ENCODE peak calls at places on chromosomes 11 and 22, in five cellular contexts. One of them, this sample, is unnamed.

GRCh38 chr22:44658371-44658953 is 43.5 kb upstream of the PRR5 start:
- DNase-seq in stimulated activated CD4-positive, alpha-beta T cell treated with anti-CD3 and anti-CD28 coated beads, Interleukin-1b, Interleukin-23, amount 100 ng/mL, for 1 hour: no peak
- DNase-seq in nucleus accumbens: peak
- DNase-seq in EL: peak
- DNase-seq in T-helper 2 cell: no peak
- DNase-seq in this sample: no peak

GRCh38 chr11:86676533-86677154 is 4.2 kb upstream of the ME3 start:
- DNase-seq in stimulated activated CD4-positive, alpha-beta T cell treated with anti-CD3 and anti-CD28 coated beads, Interleukin-1b, Interleukin-23, amount 100 ng/mL, for 1 hour: no peak
- DNase-seq in nucleus accumbens: no peak
- DNase-seq in EL: peak
- DNase-seq in T-helper 2 cell: peak
- DNase-seq in this sample: no peak

GRCh38 chr22:21026783-21027692 is 5.3 kb downstream of the SLC7A4 start:
- DNase-seq in stimulated activated CD4-positive, alpha-beta T cell treated with anti-CD3 and anti-CD28 coated beads, Interleukin-1b, Interleukin-23, amount 100 ng/mL, for 1 hour: no peak
- DNase-seq in nucleus accumbens: no peak
- DNase-seq in EL: peak
- DNase-seq in T-helper 2 cell: no peak
- DNase-seq in this sample: peak

GRCh38 chr11:118530683-118531596 is at the start of gene TMEM25:
- DNase-seq in stimulated activated CD4-positive, alpha-beta T cell treated with anti-CD3 and anti-CD28 coated beads, Interleukin-1b, Interleukin-23, amount 100 ng/mL, for 1 hour: peak
- DNase-seq in nucleus accumbens: no peak
- DNase-seq in EL: peak
- DNase-seq in T-helper 2 cell: peak
- DNase-seq in this sample: peak

GRCh38 chr11:118151421-118151820 is 1.2 kb downstream of the SCN4B start:
- DNase-seq in stimulated activated CD4-positive, alpha-beta T cell treated with anti-CD3 and anti-CD28 coated beads, Interleukin-1b, Interleukin-23, amount 100 ng/mL, for 1 hour: no peak
- DNase-seq in nucleus accumbens: no peak
- DNase-seq in EL: no peak
- DNase-seq in T-helper 2 cell: no peak
- DNase-seq in this sample: peak

GRCh38 chr22:24580276-24580675 is 12.6 kb downstream of the LRRC75B start:
- DNase-seq in stimulated activated CD4-positive, alpha-beta T cell treated with anti-CD3 and anti-CD28 coated beads, Interleukin-1b, Interleukin-23, amount 100 ng/mL, for 1 hour: no peak
- DNase-seq in nucleus accumbens: no peak
- DNase-seq in EL: peak
- DNase-seq in T-helper 2 cell: no peak
- DNase-seq in this sample: no peak

GRCh38 chr11:59865031-59865430 is 1.3 kb downstream of the TCN1 start:
- DNase-seq in stimulated activated CD4-positive, alpha-beta T cell treated with anti-CD3 and anti-CD28 coated beads, Interleukin-1b, Interleukin-23, amount 100 ng/mL, for 1 hour: no peak
- DNase-seq in nucleus accumbens: no peak
- DNase-seq in EL: no peak
- DNase-seq in T-helper 2 cell: no peak
- DNase-seq in this sample: no peak

GRCh38 chr22:23781533-23781932 is 5.2 kb upstream of the SMARCB1 start:
- DNase-seq in stimulated activated CD4-positive, alpha-beta T cell treated with anti-CD3 and anti-CD28 coated beads, Interleukin-1b, Interleukin-23, amount 100 ng/mL, for 1 hour: no peak
- DNase-seq in nucleus accumbens: no peak
- DNase-seq in EL: peak
- DNase-seq in T-helper 2 cell: no peak
- DNase-seq in this sample: no peak

GRCh38 chr11:118845369-118845768 is 38.3 kb upstream of the CXCR5 start:
- DNase-seq in stimulated activated CD4-positive, alpha-beta T cell treated with anti-CD3 and anti-CD28 coated beads, Interleukin-1b, Interleukin-23, amount 100 ng/mL, for 1 hour: no peak
- DNase-seq in nucleus accumbens: no peak
- DNase-seq in EL: peak
- DNase-seq in T-helper 2 cell: peak
- DNase-seq in this sample: no peak

GRCh38 chr11:26276798-26277424 is 55.0 kb upstream of the ANO3 start:
- DNase-seq in stimulated activated CD4-positive, alpha-beta T cell treated with anti-CD3 and anti-CD28 coated beads, Interleukin-1b, Interleukin-23, amount 100 ng/mL, for 1 hour: no peak
- DNase-seq in nucleus accumbens: no peak
- DNase-seq in EL: peak
- DNase-seq in T-helper 2 cell: peak
- DNase-seq in this sample: peak

GRCh38 chr22:49656291-49656851 is 171.3 kb downstream of the BRD1 start:
- DNase-seq in stimulated activated CD4-positive, alpha-beta T cell treated with anti-CD3 and anti-CD28 coated beads, Interleukin-1b, Interleukin-23, amount 100 ng/mL, for 1 hour: no peak
- DNase-seq in nucleus accumbens: no peak
- DNase-seq in EL: no peak
- DNase-seq in T-helper 2 cell: no peak
- DNase-seq in this sample: peak

GRCh38 chr11:9001736-9002135 is 2.1 kb downstream of the NRIP3 start:
- DNase-seq in stimulated activated CD4-positive, alpha-beta T cell treated with anti-CD3 and anti-CD28 coated beads, Interleukin-1b, Interleukin-23, amount 100 ng/mL, for 1 hour: no peak
- DNase-seq in nucleus accumbens: no peak
- DNase-seq in EL: peak
- DNase-seq in T-helper 2 cell: peak
- DNase-seq in this sample: no peak

GRCh38 chr22:20783844-20784723 is 10.2 kb downstream of the SERPIND1 start:
- DNase-seq in stimulated activated CD4-positive, alpha-beta T cell treated with anti-CD3 and anti-CD28 coated beads, Interleukin-1b, Interleukin-23, amount 100 ng/mL, for 1 hour: no peak
- DNase-seq in nucleus accumbens: no peak
- DNase-seq in EL: peak
- DNase-seq in T-helper 2 cell: peak
- DNase-seq in this sample: peak

GRCh38 chr11:74338963-74339362 is 27.5 kb upstream of the P4HA3 start:
- DNase-seq in stimulated activated CD4-positive, alpha-beta T cell treated with anti-CD3 and anti-CD28 coated beads, Interleukin-1b, Interleukin-23, amount 100 ng/mL, for 1 hour: no peak
- DNase-seq in nucleus accumbens: no peak
- DNase-seq in EL: no peak
- DNase-seq in T-helper 2 cell: no peak
- DNase-seq in this sample: no peak

GRCh38 chr22:40070701-40071100 is 75.9 kb downstream of the FAM83F start:
- DNase-seq in stimulated activated CD4-positive, alpha-beta T cell treated with anti-CD3 and anti-CD28 coated beads, Interleukin-1b, Interleukin-23, amount 100 ng/mL, for 1 hour: no peak
- DNase-seq in nucleus accumbens: no peak
- DNase-seq in EL: peak
- DNase-seq in T-helper 2 cell: no peak
- DNase-seq in this sample: no peak

GRCh38 chr22:25622011-25622410 is 57.5 kb downstream of the GRK3 start:
- DNase-seq in stimulated activated CD4-positive, alpha-beta T cell treated with anti-CD3 and anti-CD28 coated beads, Interleukin-1b, Interleukin-23, amount 100 ng/mL, for 1 hour: no peak
- DNase-seq in nucleus accumbens: no peak
- DNase-seq in EL: peak
- DNase-seq in T-helper 2 cell: no peak
- DNase-seq in this sample: no peak

GRCh38 chr11:64244107-64244506 is 2.6 kb downstream of the PPP1R14B start:
- DNase-seq in stimulated activated CD4-positive, alpha-beta T cell treated with anti-CD3 and anti-CD28 coated beads, Interleukin-1b, Interleukin-23, amount 100 ng/mL, for 1 hour: no peak
- DNase-seq in nucleus accumbens: no peak
- DNase-seq in EL: no peak
- DNase-seq in T-helper 2 cell: no peak
- DNase-seq in this sample: no peak

GRCh38 chr11:121687961-121688566 is 235.3 kb upstream of the SORL1-AS1 start:
- DNase-seq in stimulated activated CD4-positive, alpha-beta T cell treated with anti-CD3 and anti-CD28 coated beads, Interleukin-1b, Interleukin-23, amount 100 ng/mL, for 1 hour: no peak
- DNase-seq in nucleus accumbens: no peak
- DNase-seq in EL: peak
- DNase-seq in T-helper 2 cell: no peak
- DNase-seq in this sample: no peak

GRCh38 chr11:107545101-107545514 is 20.4 kb downstream of the ALKBH8 start:
- DNase-seq in stimulated activated CD4-positive, alpha-beta T cell treated with anti-CD3 and anti-CD28 coated beads, Interleukin-1b, Interleukin-23, amount 100 ng/mL, for 1 hour: no peak
- DNase-seq in nucleus accumbens: no peak
- DNase-seq in EL: peak
- DNase-seq in T-helper 2 cell: no peak
- DNase-seq in this sample: no peak

GRCh38 chr11:11983427-11983826 is 25.0 kb downstream of the DKK3 start:
- DNase-seq in stimulated activated CD4-positive, alpha-beta T cell treated with anti-CD3 and anti-CD28 coated beads, Interleukin-1b, Interleukin-23, amount 100 ng/mL, for 1 hour: no peak
- DNase-seq in nucleus accumbens: no peak
- DNase-seq in EL: no peak
- DNase-seq in T-helper 2 cell: no peak
- DNase-seq in this sample: no peak

GRCh38 chr11:1499899-1500298 is 13.3 kb upstream of the MOB2 start:
- DNase-seq in stimulated activated CD4-positive, alpha-beta T cell treated with anti-CD3 and anti-CD28 coated beads, Interleukin-1b, Interleukin-23, amount 100 ng/mL, for 1 hour: no peak
- DNase-seq in nucleus accumbens: no peak
- DNase-seq in EL: no peak
- DNase-seq in T-helper 2 cell: no peak
- DNase-seq in this sample: no peak

GRCh38 chr22:38448945-38449745 is 5.9 kb downstream of the KCNJ4 start:
- DNase-seq in stimulated activated CD4-positive, alpha-beta T cell treated with anti-CD3 and anti-CD28 coated beads, Interleukin-1b, Interleukin-23, amount 100 ng/mL, for 1 hour: no peak
- DNase-seq in nucleus accumbens: no peak
- DNase-seq in EL: no peak
- DNase-seq in T-helper 2 cell: no peak
- DNase-seq in this sample: no peak

GRCh38 chr11:81203876-81204275 is 1529.8 kb downstream of the FAM181B start:
- DNase-seq in stimulated activated CD4-positive, alpha-beta T cell treated with anti-CD3 and anti-CD28 coated beads, Interleukin-1b, Interleukin-23, amount 100 ng/mL, for 1 hour: no peak
- DNase-seq in nucleus accumbens: no peak
- DNase-seq in EL: no peak
- DNase-seq in T-helper 2 cell: no peak
- DNase-seq in this sample: no peak

GRCh38 chr11:70844387-70844786 is 408.0 kb downstream of the SHANK2 start:
- DNase-seq in stimulated activated CD4-positive, alpha-beta T cell treated with anti-CD3 and anti-CD28 coated beads, Interleukin-1b, Interleukin-23, amount 100 ng/mL, for 1 hour: no peak
- DNase-seq in nucleus accumbens: no peak
- DNase-seq in EL: no peak
- DNase-seq in T-helper 2 cell: no peak
- DNase-seq in this sample: no peak

GRCh38 chr22:38629108-38629507 is 27.1 kb downstream of the FAM227A start:
- DNase-seq in stimulated activated CD4-positive, alpha-beta T cell treated with anti-CD3 and anti-CD28 coated beads, Interleukin-1b, Interleukin-23, amount 100 ng/mL, for 1 hour: no peak
- DNase-seq in nucleus accumbens: no peak
- DNase-seq in EL: no peak
- DNase-seq in T-helper 2 cell: no peak
- DNase-seq in this sample: no peak

GRCh38 chr11:128453444-128454336 is 133.7 kb downstream of the ETS1 start:
- DNase-seq in stimulated activated CD4-positive, alpha-beta T cell treated with anti-CD3 and anti-CD28 coated beads, Interleukin-1b, Interleukin-23, amount 100 ng/mL, for 1 hour: no peak
- DNase-seq in nucleus accumbens: no peak
- DNase-seq in EL: peak
- DNase-seq in T-helper 2 cell: no peak
- DNase-seq in this sample: no peak

This sample was measured in posterior cingulate gyrus.